ENCODE peak calls at places on chromosomes 7 and 10, in six cellular contexts. One of them, this sample, is unnamed.

GRCh38 chr7:86733783-86734182 is 90.1 kb downstream of the GRM3 start:
- DNase-seq in GM12878: no peak
- DNase-seq in SK-N-SH: no peak
- DNase-seq in H1: no peak
- DNase-seq in K562: peak
- DNase-seq in HepG2: no peak
- DNase-seq in this sample: peak

GRCh38 chr10:95477175-95477520 is 84.0 kb downstream of the SORBS1 start:
- DNase-seq in SK-N-SH: no peak
- DNase-seq in HepG2: no peak
- DNase-seq in GM12878: no peak
- DNase-seq in K562: no peak
- DNase-seq in H1: no peak
- DNase-seq in this sample: no peak

GRCh38 chr10:12487366-12487765 is 138.0 kb downstream of the CAMK1D start:
- DNase-seq in HepG2: no peak
- DNase-seq in SK-N-SH: no peak
- DNase-seq in K562: no peak
- DNase-seq in GM12878: no peak
- DNase-seq in H1: no peak
- DNase-seq in this sample: no peak

GRCh38 chr10:131642966-131643365 is 257.8 kb upstream of the PPP2R2D start:
- DNase-seq in SK-N-SH: no peak
- DNase-seq in H1: no peak
- DNase-seq in HepG2: no peak
- DNase-seq in GM12878: no peak
- DNase-seq in K562: no peak
- DNase-seq in this sample: no peak

GRCh38 chr7:29408841-29409243 is 154.8 kb upstream of the PRR15 start:
- DNase-seq in HepG2: peak
- DNase-seq in GM12878: peak
- DNase-seq in SK-N-SH: peak
- DNase-seq in H1: peak
- DNase-seq in K562: peak
- DNase-seq in this sample: peak

GRCh38 chr10:62043493-62043938 is 142.0 kb downstream of the ARID5B start:
- DNase-seq in K562: no peak
- DNase-seq in HepG2: no peak
- DNase-seq in GM12878: no peak
- DNase-seq in SK-N-SH: no peak
- DNase-seq in H1: no peak
- DNase-seq in this sample: no peak

GRCh38 chr10:112296908-112297331 is 13.7 kb downstream of the TECTB start:
- DNase-seq in HepG2: peak
- DNase-seq in K562: no peak
- DNase-seq in GM12878: no peak
- DNase-seq in SK-N-SH: peak
- DNase-seq in H1: no peak
- DNase-seq in this sample: no peak

GRCh38 chr10:80382989-80383388 is 25.4 kb upstream of the PRXL2A start:
- DNase-seq in H1: no peak
- DNase-seq in HepG2: peak
- DNase-seq in SK-N-SH: peak
- DNase-seq in GM12878: peak
- DNase-seq in K562: peak
- DNase-seq in this sample: no peak

GRCh38 chr7:102064361-102065025 is 222.2 kb upstream of the SH2B2 start:
- DNase-seq in HepG2: no peak
- DNase-seq in GM12878: no peak
- DNase-seq in SK-N-SH: peak
- DNase-seq in H1: no peak
- DNase-seq in K562: peak
- DNase-seq in this sample: peak

GRCh38 chr7:113113912-113114311 is 4.4 kb downstream of the SMIM30 start:
- DNase-seq in GM12878: no peak
- DNase-seq in HepG2: peak
- DNase-seq in K562: peak
- DNase-seq in SK-N-SH: peak
- DNase-seq in H1: no peak
- DNase-seq in this sample: peak

GRCh38 chr7:101880536-101881443 is 63.4 kb downstream of the CUX1 start:
- DNase-seq in GM12878: no peak
- DNase-seq in K562: peak
- DNase-seq in HepG2: no peak
- DNase-seq in SK-N-SH: no peak
- DNase-seq in H1: no peak
- DNase-seq in this sample: no peak

GRCh38 chr7:130897515-130898419 is 163.8 kb upstream of the KLF14 start:
- DNase-seq in GM12878: peak
- DNase-seq in H1: no peak
- DNase-seq in K562: no peak
- DNase-seq in SK-N-SH: peak
- DNase-seq in HepG2: no peak
- DNase-seq in this sample: no peak

GRCh38 chr7:16067695-16068094 is 353.6 kb downstream of the CRPPA start:
- DNase-seq in GM12878: no peak
- DNase-seq in HepG2: no peak
- DNase-seq in K562: no peak
- DNase-seq in SK-N-SH: no peak
- DNase-seq in H1: no peak
- DNase-seq in this sample: no peak

GRCh38 chr7:154832557-154833138 is 170.3 kb downstream of the PAXIP1 start:
- DNase-seq in K562: peak
- DNase-seq in HepG2: peak
- DNase-seq in SK-N-SH: peak
- DNase-seq in H1: no peak
- DNase-seq in GM12878: no peak
- DNase-seq in this sample: no peak

GRCh38 chr10:60282771-60283353 is 106.8 kb downstream of the ANK3 start:
- DNase-seq in H1: no peak
- DNase-seq in GM12878: no peak
- DNase-seq in K562: peak
- DNase-seq in HepG2: peak
- DNase-seq in SK-N-SH: no peak
- DNase-seq in this sample: peak

GRCh38 chr7:114859477-114859876 is 62.4 kb upstream of the MDFIC start:
- DNase-seq in GM12878: no peak
- DNase-seq in K562: no peak
- DNase-seq in HepG2: no peak
- DNase-seq in H1: no peak
- DNase-seq in SK-N-SH: no peak
- DNase-seq in this sample: no peak

GRCh38 chr10:48491422-48492139 is 113.3 kb downstream of the ARHGAP22 start:
- DNase-seq in GM12878: no peak
- DNase-seq in H1: no peak
- DNase-seq in HepG2: no peak
- DNase-seq in SK-N-SH: no peak
- DNase-seq in K562: no peak
- DNase-seq in this sample: no peak

GRCh38 chr10:107129013-107129412 is 35.5 kb downstream of the SORCS1 start:
- DNase-seq in GM12878: no peak
- DNase-seq in HepG2: no peak
- DNase-seq in K562: no peak
- DNase-seq in SK-N-SH: no peak
- DNase-seq in H1: no peak
- DNase-seq in this sample: no peak

GRCh38 chr10:110655286-110655685 is 11.2 kb downstream of the RBM20 start:
- DNase-seq in HepG2: no peak
- DNase-seq in H1: no peak
- DNase-seq in SK-N-SH: no peak
- DNase-seq in K562: no peak
- DNase-seq in GM12878: no peak
- DNase-seq in this sample: no peak

GRCh38 chr10:122461729-122462532 is 578 bp downstream of the HTRA1 start:
- DNase-seq in H1: no peak
- DNase-seq in K562: no peak
- DNase-seq in HepG2: no peak
- DNase-seq in GM12878: no peak
- DNase-seq in SK-N-SH: no peak
- DNase-seq in this sample: no peak

GRCh38 chr10:98259606-98260319 is 8.2 kb downstream of the LOXL4 start:
- DNase-seq in HepG2: no peak
- DNase-seq in K562: peak
- DNase-seq in GM12878: no peak
- DNase-seq in SK-N-SH: no peak
- DNase-seq in H1: no peak
- DNase-seq in this sample: peak

GRCh38 chr10:11867497-11867896 is 44.3 kb downstream of the PROSER2 start:
- DNase-seq in GM12878: no peak
- DNase-seq in SK-N-SH: no peak
- DNase-seq in HepG2: no peak
- DNase-seq in K562: no peak
- DNase-seq in H1: no peak
- DNase-seq in this sample: no peak

GRCh38 chr10:120042705-120043104 is 150.2 kb downstream of the SEC23IP start:
- DNase-seq in GM12878: no peak
- DNase-seq in H1: no peak
- DNase-seq in HepG2: no peak
- DNase-seq in SK-N-SH: no peak
- DNase-seq in K562: no peak
- DNase-seq in this sample: peak

GRCh38 chr7:41655470-41655869 is 47.4 kb downstream of the INHBA start:
- DNase-seq in SK-N-SH: no peak
- DNase-seq in GM12878: no peak
- DNase-seq in K562: no peak
- DNase-seq in HepG2: no peak
- DNase-seq in H1: no peak
- DNase-seq in this sample: no peak

GRCh38 chr7:134589491-134589941 is 40.6 kb downstream of the AKR1B15 start:
- DNase-seq in HepG2: no peak
- DNase-seq in K562: no peak
- DNase-seq in GM12878: no peak
- DNase-seq in SK-N-SH: no peak
- DNase-seq in H1: no peak
- DNase-seq in this sample: no peak

GRCh38 chr10:3500408-3500856 is 284.6 kb downstream of the KLF6 start:
- DNase-seq in SK-N-SH: no peak
- DNase-seq in HepG2: peak
- DNase-seq in H1: no peak
- DNase-seq in K562: no peak
- DNase-seq in GM12878: no peak
- DNase-seq in this sample: no peak

GRCh38 chr7:18320422-18320821 is 175.1 kb upstream of the HDAC9 start:
- DNase-seq in H1: no peak
- DNase-seq in K562: no peak
- DNase-seq in GM12878: no peak
- DNase-seq in SK-N-SH: no peak
- DNase-seq in HepG2: no peak
- DNase-seq in this sample: no peak

GRCh38 chr7:44911911-44912310 is 26.6 kb upstream of the PURB start:
- DNase-seq in GM12878: no peak
- DNase-seq in H1: no peak
- DNase-seq in SK-N-SH: no peak
- DNase-seq in K562: peak
- DNase-seq in HepG2: no peak
- DNase-seq in this sample: no peak

GRCh38 chr10:58044072-58044471 is 223.6 kb downstream of the IPMK start:
- DNase-seq in H1: no peak
- DNase-seq in HepG2: no peak
- DNase-seq in K562: no peak
- DNase-seq in SK-N-SH: no peak
- DNase-seq in GM12878: no peak
- DNase-seq in this sample: no peak

GRCh38 chr7:604038-604883 is 84.6 kb upstream of the PDGFA start:
- DNase-seq in K562: peak
- DNase-seq in HepG2: no peak
- DNase-seq in H1: no peak
- DNase-seq in GM12878: peak
- DNase-seq in SK-N-SH: no peak
- DNase-seq in this sample: peak
- TF ChIP-seq POLR2AphosphoS5 in K562: peak
- TF ChIP-seq POLR2AphosphoS5 in HepG2: no peak
- TF ChIP-seq POLR2AphosphoS5 in H1: no peak
- TF ChIP-seq POLR2AphosphoS5 in GM12878: peak
- TF ChIP-seq POLR2AphosphoS5 in SK-N-SH: no peak
- TF ChIP-seq POLR2AphosphoS5 in this sample: peak

GRCh38 chr7:116339564-116339963 is 129.2 kb downstream of the TES start:
- DNase-seq in GM12878: no peak
- DNase-seq in HepG2: peak
- DNase-seq in SK-N-SH: no peak
- DNase-seq in H1: no peak
- DNase-seq in K562: peak
- DNase-seq in this sample: no peak
- TF ChIP-seq GABPA in GM12878: no peak
- TF ChIP-seq GABPA in HepG2: no peak
- TF ChIP-seq GABPA in SK-N-SH: no peak
- TF ChIP-seq GABPA in H1: no peak
- TF ChIP-seq GABPA in K562: no peak
- TF ChIP-seq GABPA in this sample: no peak

GRCh38 chr10:124063736-124064135 is 29.7 kb downstream of the CHST15 start:
- DNase-seq in SK-N-SH: no peak
- DNase-seq in GM12878: no peak
- DNase-seq in K562: no peak
- DNase-seq in H1: no peak
- DNase-seq in HepG2: peak
- DNase-seq in this sample: peak

GRCh38 chr10:124064158-124064603 is 29.2 kb downstream of the CHST15 start:
- DNase-seq in SK-N-SH: no peak
- DNase-seq in H1: no peak
- DNase-seq in K562: no peak
- DNase-seq in HepG2: peak
- DNase-seq in GM12878: no peak
- DNase-seq in this sample: no peak

GRCh38 chr10:124065382-124066155 is 27.8 kb downstream of the CHST15 start:
- DNase-seq in HepG2: no peak
- DNase-seq in H1: no peak
- DNase-seq in K562: no peak
- DNase-seq in GM12878: no peak
- DNase-seq in SK-N-SH: no peak
- DNase-seq in this sample: no peak

GRCh38 chr10:124062390-124062789 is 31.0 kb downstream of the CHST15 start:
- DNase-seq in GM12878: no peak
- DNase-seq in HepG2: peak
- DNase-seq in SK-N-SH: peak
- DNase-seq in H1: no peak
- DNase-seq in K562: no peak
- DNase-seq in this sample: no peak

GRCh38 chr10:124064676-124065075 is 28.7 kb downstream of the CHST15 start:
- DNase-seq in K562: peak
- DNase-seq in HepG2: no peak
- DNase-seq in SK-N-SH: no peak
- DNase-seq in H1: no peak
- DNase-seq in GM12878: no peak
- DNase-seq in this sample: no peak
- H3K27ac ChIP-seq in K562: no peak
- H3K27ac ChIP-seq in HepG2: peak
- H3K27ac ChIP-seq in SK-N-SH: no peak
- H3K27ac ChIP-seq in H1: no peak
- H3K27ac ChIP-seq in GM12878: no peak
- H3K27ac ChIP-seq in this sample: no peak

GRCh38 chr10:13990392-13990805 is 340.3 kb downstream of the FRMD4A start:
- DNase-seq in SK-N-SH: no peak
- DNase-seq in HepG2: no peak
- DNase-seq in GM12878: no peak
- DNase-seq in K562: no peak
- DNase-seq in H1: no peak
- DNase-seq in this sample: no peak
- TF ChIP-seq POLR2AphosphoS5 in SK-N-SH: no peak
- TF ChIP-seq POLR2AphosphoS5 in HepG2: no peak
- TF ChIP-seq POLR2AphosphoS5 in GM12878: no peak
- TF ChIP-seq POLR2AphosphoS5 in K562: no peak
- TF ChIP-seq POLR2AphosphoS5 in H1: no peak
- TF ChIP-seq POLR2AphosphoS5 in this sample: no peak

GRCh38 chr7:117590191-117590590 is 110.4 kb downstream of the CFTR start:
- DNase-seq in SK-N-SH: no peak
- DNase-seq in GM12878: no peak
- DNase-seq in K562: no peak
- DNase-seq in HepG2: no peak
- DNase-seq in H1: no peak
- DNase-seq in this sample: no peak
- TF ChIP-seq GABPA in SK-N-SH: no peak
- TF ChIP-seq GABPA in GM12878: no peak
- TF ChIP-seq GABPA in K562: no peak
- TF ChIP-seq GABPA in HepG2: no peak
- TF ChIP-seq GABPA in H1: no peak
- TF ChIP-seq GABPA in this sample: no peak